ENCODE peak calls at places on chromosomes 7 and 10, in seven cellular contexts. One of them, this sample, is unnamed.

GRCh38 chr10:103923502-103923901 is 5.5 kb upstream of the STN1 start:
- DNase-seq in fibroblast of pulmonary artery: no peak
- DNase-seq in GM23338: no peak
- DNase-seq in body of pancreas: peak
- DNase-seq in naive thymus-derived CD4-positive, alpha-beta T cell: no peak
- DNase-seq in thoracic aorta: no peak
- DNase-seq in PC-9: peak
- DNase-seq in this sample: no peak

GRCh38 chr10:102384606-102385429 is 10.7 kb upstream of the NFKB2 start:
- DNase-seq in GM23338: no peak
- DNase-seq in body of pancreas: peak
- DNase-seq in fibroblast of pulmonary artery: peak
- DNase-seq in PC-9: peak
- DNase-seq in naive thymus-derived CD4-positive, alpha-beta T cell: no peak
- DNase-seq in thoracic aorta: no peak
- DNase-seq in this sample: peak

GRCh38 chr10:100996678-100997363 is 2.8 kb upstream of the LZTS2 start:
- DNase-seq in body of pancreas: peak
- DNase-seq in GM23338: peak
- DNase-seq in naive thymus-derived CD4-positive, alpha-beta T cell: peak
- DNase-seq in thoracic aorta: no peak
- DNase-seq in PC-9: no peak
- DNase-seq in fibroblast of pulmonary artery: no peak
- DNase-seq in this sample: no peak

GRCh38 chr7:148437043-148437442 is 153.5 kb upstream of the C7orf33 start:
- DNase-seq in PC-9: no peak
- DNase-seq in GM23338: no peak
- DNase-seq in body of pancreas: no peak
- DNase-seq in fibroblast of pulmonary artery: no peak
- DNase-seq in naive thymus-derived CD4-positive, alpha-beta T cell: no peak
- DNase-seq in thoracic aorta: no peak
- DNase-seq in this sample: no peak

GRCh38 chr7:44735403-44736165 is 13.1 kb upstream of the ZMIZ2 start:
- DNase-seq in naive thymus-derived CD4-positive, alpha-beta T cell: no peak
- DNase-seq in fibroblast of pulmonary artery: peak
- DNase-seq in GM23338: no peak
- DNase-seq in PC-9: peak
- DNase-seq in thoracic aorta: no peak
- DNase-seq in body of pancreas: no peak
- DNase-seq in this sample: peak

GRCh38 chr10:18437486-18437885 is 213.9 kb downstream of the NSUN6 start:
- DNase-seq in thoracic aorta: no peak
- DNase-seq in PC-9: no peak
- DNase-seq in naive thymus-derived CD4-positive, alpha-beta T cell: no peak
- DNase-seq in GM23338: no peak
- DNase-seq in body of pancreas: no peak
- DNase-seq in fibroblast of pulmonary artery: peak
- DNase-seq in this sample: peak

GRCh38 chr7:77464589-77464988 is 48.4 kb upstream of the GSAP start:
- DNase-seq in GM23338: no peak
- DNase-seq in fibroblast of pulmonary artery: no peak
- DNase-seq in thoracic aorta: no peak
- DNase-seq in PC-9: no peak
- DNase-seq in body of pancreas: no peak
- DNase-seq in naive thymus-derived CD4-positive, alpha-beta T cell: no peak
- DNase-seq in this sample: no peak

GRCh38 chr10:92789067-92789466 is 59.3 kb upstream of the EXOC6 start:
- DNase-seq in fibroblast of pulmonary artery: no peak
- DNase-seq in PC-9: no peak
- DNase-seq in naive thymus-derived CD4-positive, alpha-beta T cell: no peak
- DNase-seq in thoracic aorta: no peak
- DNase-seq in body of pancreas: no peak
- DNase-seq in GM23338: no peak
- DNase-seq in this sample: no peak

GRCh38 chr7:84744388-84744787 is 442.5 kb downstream of the SEMA3D start:
- DNase-seq in thoracic aorta: no peak
- DNase-seq in PC-9: no peak
- DNase-seq in fibroblast of pulmonary artery: peak
- DNase-seq in naive thymus-derived CD4-positive, alpha-beta T cell: no peak
- DNase-seq in GM23338: no peak
- DNase-seq in body of pancreas: no peak
- DNase-seq in this sample: peak

DNA sequence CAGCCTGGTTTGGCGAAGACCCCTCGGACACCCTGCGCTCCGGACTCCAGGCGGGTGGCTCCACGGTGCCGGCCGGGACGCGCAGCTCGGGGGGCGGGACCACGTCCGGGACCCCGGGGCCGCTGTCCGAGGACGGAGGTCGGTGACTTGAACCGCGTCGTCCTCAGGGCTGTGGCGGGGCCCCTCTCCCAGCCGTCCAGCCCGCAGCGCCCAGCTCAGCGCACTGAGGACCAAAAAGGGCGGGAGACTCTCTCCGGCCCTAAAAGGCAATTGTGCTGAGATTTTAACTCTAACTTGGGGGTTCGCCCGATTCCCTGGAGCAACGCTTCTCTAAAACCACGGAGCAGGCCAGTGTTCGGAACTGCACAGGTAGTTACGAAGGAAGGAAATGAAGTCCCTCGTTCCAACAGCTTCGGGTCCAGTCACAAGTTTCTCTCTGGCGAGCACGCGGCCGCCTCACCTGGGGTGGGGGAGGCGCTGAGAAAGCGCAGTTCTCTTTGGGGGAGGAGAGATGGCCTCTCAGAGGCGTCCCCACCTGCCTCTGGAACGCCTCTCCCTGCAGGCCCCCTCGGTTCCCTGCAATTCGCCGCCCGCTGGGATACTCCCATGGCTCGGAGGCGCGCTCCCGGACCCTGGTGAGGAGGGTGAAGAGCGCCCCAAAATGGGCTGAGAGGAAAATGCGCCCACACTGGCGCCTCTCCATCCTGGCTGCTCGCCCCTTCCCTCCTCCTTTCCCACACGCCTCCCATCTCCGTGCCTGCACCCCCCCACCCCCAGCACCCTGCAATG is 352.7 kb downstream of the DNAJB6 start:
- DNase-seq in GM23338: no peak
- DNase-seq in thoracic aorta: no peak
- DNase-seq in naive thymus-derived CD4-positive, alpha-beta T cell: peak
- DNase-seq in PC-9: no peak
- DNase-seq in fibroblast of pulmonary artery: no peak
- DNase-seq in body of pancreas: no peak
- DNase-seq in this sample: peak
- H3K4me3 ChIP-seq in GM23338: peak
- H3K4me3 ChIP-seq in thoracic aorta: peak
- H3K4me3 ChIP-seq in naive thymus-derived CD4-positive, alpha-beta T cell: peak
- H3K4me3 ChIP-seq in PC-9: no peak
- H3K4me3 ChIP-seq in fibroblast of pulmonary artery: no peak
- H3K4me3 ChIP-seq in body of pancreas: no peak
- H3K4me3 ChIP-seq in this sample: peak

GRCh38 chr10:117003336-117003735 is 1.7 kb downstream of the SHTN1 start:
- DNase-seq in thoracic aorta: no peak
- DNase-seq in GM23338: no peak
- DNase-seq in PC-9: peak
- DNase-seq in naive thymus-derived CD4-positive, alpha-beta T cell: no peak
- DNase-seq in fibroblast of pulmonary artery: no peak
- DNase-seq in body of pancreas: no peak
- DNase-seq in this sample: no peak

GRCh38 chr10:117004627-117005453 is at the start of gene SHTN1:
- DNase-seq in fibroblast of pulmonary artery: peak
- DNase-seq in PC-9: peak
- DNase-seq in thoracic aorta: peak
- DNase-seq in GM23338: peak
- DNase-seq in naive thymus-derived CD4-positive, alpha-beta T cell: no peak
- DNase-seq in body of pancreas: peak
- DNase-seq in this sample: peak

GRCh38 chr10:117007080-117007479 is 2.1 kb upstream of the SHTN1 start:
- DNase-seq in GM23338: no peak
- DNase-seq in thoracic aorta: no peak
- DNase-seq in fibroblast of pulmonary artery: peak
- DNase-seq in PC-9: peak
- DNase-seq in body of pancreas: no peak
- DNase-seq in naive thymus-derived CD4-positive, alpha-beta T cell: no peak
- DNase-seq in this sample: peak

GRCh38 chr10:117004238-117004626 is 755 bp downstream of the SHTN1 start:
- DNase-seq in thoracic aorta: no peak
- DNase-seq in PC-9: peak
- DNase-seq in body of pancreas: no peak
- DNase-seq in GM23338: no peak
- DNase-seq in fibroblast of pulmonary artery: peak
- DNase-seq in naive thymus-derived CD4-positive, alpha-beta T cell: no peak
- DNase-seq in this sample: no peak

GRCh38 chr10:117005454-117006055 is 568 bp upstream of the SHTN1 start:
- DNase-seq in body of pancreas: peak
- DNase-seq in GM23338: peak
- DNase-seq in fibroblast of pulmonary artery: no peak
- DNase-seq in PC-9: no peak
- DNase-seq in thoracic aorta: no peak
- DNase-seq in naive thymus-derived CD4-positive, alpha-beta T cell: no peak
- DNase-seq in this sample: peak
- H3K4me3 ChIP-seq in body of pancreas: peak
- H3K4me3 ChIP-seq in GM23338: peak
- H3K4me3 ChIP-seq in fibroblast of pulmonary artery: peak
- H3K4me3 ChIP-seq in PC-9: peak
- H3K4me3 ChIP-seq in thoracic aorta: peak
- H3K4me3 ChIP-seq in naive thymus-derived CD4-positive, alpha-beta T cell: peak
- H3K4me3 ChIP-seq in this sample: peak

DNA sequence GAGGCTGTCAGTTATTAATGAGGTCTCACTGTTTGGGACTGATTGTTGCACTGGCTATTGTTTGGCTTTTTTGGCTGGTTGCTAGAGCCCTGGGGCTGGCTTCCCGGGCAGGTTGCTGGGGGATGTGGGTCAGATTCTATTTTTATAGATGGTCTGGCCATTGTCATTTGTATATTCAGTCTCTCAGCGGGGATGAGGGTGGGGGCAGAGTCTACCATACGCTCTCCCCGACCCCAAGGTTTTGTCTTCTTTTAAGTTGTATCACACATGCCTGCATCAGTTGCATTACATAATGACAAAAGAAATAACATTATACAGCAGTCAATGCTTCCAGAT is 84.3 kb upstream of the GRB10 start:
- DNase-seq in body of pancreas: no peak
- DNase-seq in fibroblast of pulmonary artery: no peak
- DNase-seq in GM23338: no peak
- DNase-seq in PC-9: no peak
- DNase-seq in naive thymus-derived CD4-positive, alpha-beta T cell: no peak
- DNase-seq in thoracic aorta: no peak
- DNase-seq in this sample: no peak
- H3K4me3 ChIP-seq in body of pancreas: no peak
- H3K4me3 ChIP-seq in fibroblast of pulmonary artery: no peak
- H3K4me3 ChIP-seq in GM23338: peak
- H3K4me3 ChIP-seq in PC-9: no peak
- H3K4me3 ChIP-seq in naive thymus-derived CD4-positive, alpha-beta T cell: no peak
- H3K4me3 ChIP-seq in thoracic aorta: no peak
- H3K4me3 ChIP-seq in this sample: no peak

GRCh38 chr10:118810796-118811195 is 56.0 kb upstream of the CACUL1 start:
- DNase-seq in PC-9: no peak
- DNase-seq in thoracic aorta: no peak
- DNase-seq in fibroblast of pulmonary artery: no peak
- DNase-seq in naive thymus-derived CD4-positive, alpha-beta T cell: no peak
- DNase-seq in body of pancreas: no peak
- DNase-seq in GM23338: no peak
- DNase-seq in this sample: no peak
- H3K4me3 ChIP-seq in PC-9: no peak
- H3K4me3 ChIP-seq in thoracic aorta: no peak
- H3K4me3 ChIP-seq in fibroblast of pulmonary artery: no peak
- H3K4me3 ChIP-seq in naive thymus-derived CD4-positive, alpha-beta T cell: no peak
- H3K4me3 ChIP-seq in body of pancreas: no peak
- H3K4me3 ChIP-seq in GM23338: no peak
- H3K4me3 ChIP-seq in this sample: no peak

GRCh38 chr7:99311702-99312101 is 14.0 kb upstream of the ARPC1A start:
- DNase-seq in PC-9: no peak
- DNase-seq in GM23338: no peak
- DNase-seq in fibroblast of pulmonary artery: no peak
- DNase-seq in body of pancreas: no peak
- DNase-seq in naive thymus-derived CD4-positive, alpha-beta T cell: no peak
- DNase-seq in thoracic aorta: no peak
- DNase-seq in this sample: no peak

GRCh38 chr7:99313204-99313573 is 12.5 kb upstream of the ARPC1A start:
- DNase-seq in thoracic aorta: no peak
- DNase-seq in naive thymus-derived CD4-positive, alpha-beta T cell: no peak
- DNase-seq in GM23338: no peak
- DNase-seq in fibroblast of pulmonary artery: no peak
- DNase-seq in PC-9: no peak
- DNase-seq in body of pancreas: no peak
- DNase-seq in this sample: no peak

GRCh38 chr7:99310004-99310403 is 15.7 kb upstream of the ARPC1A start:
- DNase-seq in GM23338: no peak
- DNase-seq in thoracic aorta: no peak
- DNase-seq in naive thymus-derived CD4-positive, alpha-beta T cell: no peak
- DNase-seq in PC-9: no peak
- DNase-seq in fibroblast of pulmonary artery: no peak
- DNase-seq in body of pancreas: no peak
- DNase-seq in this sample: no peak

GRCh38 chr7:99314504-99314903 is 11.2 kb upstream of the ARPC1A start:
- DNase-seq in PC-9: no peak
- DNase-seq in naive thymus-derived CD4-positive, alpha-beta T cell: no peak
- DNase-seq in fibroblast of pulmonary artery: no peak
- DNase-seq in GM23338: no peak
- DNase-seq in body of pancreas: no peak
- DNase-seq in thoracic aorta: no peak
- DNase-seq in this sample: no peak

GRCh38 chr7:99312316-99313203 is 13.1 kb upstream of the ARPC1A start:
- DNase-seq in thoracic aorta: peak
- DNase-seq in naive thymus-derived CD4-positive, alpha-beta T cell: peak
- DNase-seq in body of pancreas: peak
- DNase-seq in GM23338: peak
- DNase-seq in fibroblast of pulmonary artery: peak
- DNase-seq in PC-9: peak
- DNase-seq in this sample: peak
- H3K4me3 ChIP-seq in thoracic aorta: peak
- H3K4me3 ChIP-seq in naive thymus-derived CD4-positive, alpha-beta T cell: no peak
- H3K4me3 ChIP-seq in body of pancreas: no peak
- H3K4me3 ChIP-seq in GM23338: no peak
- H3K4me3 ChIP-seq in fibroblast of pulmonary artery: no peak
- H3K4me3 ChIP-seq in PC-9: no peak
- H3K4me3 ChIP-seq in this sample: no peak